ENCODE peak calls at places on chromosomes 11 and 22, in nine cellular contexts. Q is AG10803, E is GM12865, Y is stomach, B is tibial nerve, P is foreskin fibroblast, O is IMR-90, A is A549, U is mammary epithelial cell. C is an unnamed sample.

GRCh38 chr11:78187366-78188011 is 937 bp downstream of the KCTD21 start:
- DNase-seq in Q (no peak), E (peak), Y (no peak), B (no peak), P (peak), O (no peak), A (no peak), U (no peak), C (no peak)

GRCh38 chr11:43943931-43944751 is 1.7 kb downstream of the C11orf96 start:
- DNase-seq in Q (no peak), E (no peak), Y (no peak), B (no peak), P (no peak), O (peak), A (no peak), U (peak), C (no peak)

GRCh38 chr11:63765688-63766241 is 2.8 kb downstream of the ZFTA start:
- DNase-seq in Q (no peak), E (no peak), Y (no peak), B (no peak), P (no peak), O (no peak), A (no peak), U (no peak), C (no peak)

GRCh38 chr11:70064011-70064725 is 13.9 kb upstream of the ANO1 start:
- DNase-seq in Q (no peak), E (no peak), Y (no peak), B (no peak), P (no peak), O (no peak), A (no peak), U (no peak), C (no peak)

GRCh38 chr11:33545941-33546340 is 154.7 kb downstream of the C11orf91 start:
- DNase-seq in Q (peak), E (no peak), Y (no peak), B (no peak), P (peak), O (peak), A (no peak), U (no peak), C (no peak)

GRCh38 chr11:104645276-104646018 is 252.8 kb downstream of the CASP12 start:
- DNase-seq in Q (no peak), E (no peak), Y (no peak), B (no peak), P (no peak), O (no peak), A (no peak), U (no peak), C (no peak)

GRCh38 chr11:60797846-60798630 is 12.9 kb downstream of the MS4A10 start:
- DNase-seq in Q (no peak), E (no peak), Y (no peak), B (no peak), P (no peak), O (no peak), A (no peak), U (no peak), C (no peak)

GRCh38 chr11:75762885-75763284 is 5.7 kb upstream of the DGAT2 start:
- DNase-seq in Q (peak), E (no peak), Y (no peak), B (no peak), P (peak), O (peak), A (peak), U (no peak), C (peak)

GRCh38 chr22:27456696-27457503 is 344.7 kb downstream of the MN1 start:
- DNase-seq in Q (peak), E (no peak), Y (no peak), B (no peak), P (peak), O (peak), A (peak), U (peak), C (no peak)

GRCh38 chr11:98549571-98549970 is 471.2 kb upstream of the CNTN5 start:
- DNase-seq in Q (no peak), E (no peak), Y (no peak), B (no peak), P (no peak), O (no peak), A (no peak), U (no peak), C (no peak)

GRCh38 chr11:64757549-64758329 is 2.0 kb downstream of the PYGM start:
- DNase-seq in Q (no peak), E (no peak), Y (no peak), B (no peak), P (no peak), O (no peak), A (no peak), U (no peak), C (no peak)

GRCh38 chr22:37229012-37229804 is 14.9 kb downstream of the RAC2 start:
- DNase-seq in Q (peak), E (peak), Y (no peak), B (no peak), P (peak), O (peak), A (peak), U (peak), C (peak)

GRCh38 chr11:123195182-123196059 is at the start of gene CLMP:
- DNase-seq in Q (peak), E (no peak), Y (no peak), B (peak), P (peak), O (peak), A (no peak), U (peak), C (no peak)

GRCh38 chr11:123196060-123196714 is 1.1 kb upstream of the CLMP start:
- DNase-seq in Q (no peak), E (no peak), Y (no peak), B (no peak), P (no peak), O (no peak), A (no peak), U (no peak), C (no peak)

GRCh38 chr11:123191939-123192338 is 3.1 kb downstream of the CLMP start:
- DNase-seq in Q (no peak), E (no peak), Y (no peak), B (no peak), P (no peak), O (no peak), A (no peak), U (no peak), C (no peak)

GRCh38 chr11:123194308-123195181 is 503 bp downstream of the CLMP start:
- DNase-seq in Q (peak), E (no peak), Y (no peak), B (no peak), P (peak), O (peak), A (no peak), U (peak), C (no peak)

DNA sequence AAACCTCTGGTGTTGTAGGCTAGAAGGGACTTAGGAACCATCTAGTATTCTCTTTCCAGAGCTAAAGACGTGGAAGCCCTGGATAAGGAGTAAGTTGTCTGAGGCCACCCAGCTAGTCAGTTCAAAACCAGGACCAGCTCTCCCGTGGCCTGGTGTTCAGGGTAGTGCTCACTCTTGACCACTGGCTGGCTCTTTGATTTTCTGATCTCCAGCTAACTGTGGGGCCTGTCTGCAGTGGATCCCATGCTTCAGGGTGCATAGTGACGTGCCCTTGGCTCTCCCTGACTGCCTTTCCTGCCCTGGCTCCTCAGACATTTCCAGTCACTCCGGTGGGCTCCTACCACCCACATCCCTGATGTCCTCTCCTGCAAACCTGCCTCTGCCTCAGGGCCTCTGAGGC is 1.3 kb downstream of the CLMP start:
- DNase-seq in Q (no peak), E (no peak), Y (no peak), B (no peak), P (no peak), O (no peak), A (no peak), U (no peak), C (no peak)
- H3K4me3 ChIP-seq in Q (peak), E (no peak), Y (peak), B (peak), P (peak), O (peak), A (peak), U (peak), C (peak)

DNA sequence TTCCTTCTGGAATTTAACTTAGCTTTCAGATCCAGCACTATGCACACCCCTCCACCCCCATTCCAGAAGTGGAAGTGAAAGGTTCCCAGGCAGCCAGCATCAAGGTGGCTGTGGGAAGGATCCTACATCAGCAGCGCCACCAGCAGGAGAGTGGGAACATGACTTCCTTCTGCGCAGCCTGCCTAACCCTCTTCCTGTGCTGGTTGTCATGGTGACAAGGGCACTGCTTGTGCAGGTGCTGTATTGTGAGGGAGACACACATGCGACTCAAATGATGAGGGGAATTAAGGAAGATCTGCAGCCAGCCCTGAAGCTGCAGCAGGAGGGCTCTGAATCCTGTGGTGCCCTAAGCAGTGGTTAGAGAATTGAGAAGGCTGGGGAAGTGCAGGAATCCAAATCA is 904.4 kb upstream of the API5 start:
- DNase-seq in Q (no peak), E (peak), Y (peak), B (no peak), P (no peak), O (no peak), A (no peak), U (peak), C (no peak)
- TF ChIP-seq CTCF in Q (no peak), E (no peak), Y (no peak), B (no peak), P (no peak), O (no peak), A (no peak), U (peak), C (no peak)

DNA sequence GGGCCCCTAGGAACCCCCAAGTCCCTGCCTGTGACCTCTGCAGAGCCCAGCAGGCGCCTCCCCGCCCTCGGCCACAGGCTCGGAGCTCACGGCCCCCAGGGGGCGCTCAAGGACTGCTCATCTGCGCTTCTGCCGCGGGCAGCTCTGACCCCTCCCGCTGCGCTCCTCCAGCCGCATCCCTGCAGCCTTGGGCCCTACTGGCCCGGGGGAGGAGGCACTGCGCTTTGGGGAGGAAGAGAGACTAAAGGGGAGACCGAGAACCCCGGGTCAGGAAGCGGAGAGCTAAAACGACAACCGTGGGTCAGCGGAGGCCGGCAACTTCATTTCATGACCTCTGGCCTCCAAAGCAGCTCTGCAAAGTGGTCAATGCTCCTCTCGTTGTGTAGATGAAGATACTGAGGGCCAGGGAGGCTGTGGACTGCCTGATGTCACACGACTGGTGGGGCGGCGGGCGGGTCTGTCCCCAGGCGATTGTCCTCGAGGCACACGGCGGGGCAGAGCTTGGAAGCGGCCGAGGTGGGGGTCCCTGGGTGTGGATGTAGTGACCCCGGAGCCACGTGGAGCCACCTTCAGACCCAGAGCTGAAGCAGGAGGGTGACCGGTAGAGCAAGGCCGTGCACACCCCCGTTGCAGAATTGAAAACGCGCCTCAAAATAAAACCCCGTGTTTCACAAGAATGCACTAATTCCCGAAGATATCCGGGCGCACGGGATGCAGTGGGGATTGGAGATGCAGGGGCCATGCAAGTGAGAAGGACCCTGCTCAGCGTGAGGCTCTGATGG is 2.7 kb upstream of the KRTAP5-6 start:
- DNase-seq in Q (peak), E (peak), Y (peak), B (peak), P (peak), O (peak), A (peak), U (peak), C (no peak)
- H3K4me3 ChIP-seq in Q (no peak), E (no peak), Y (peak), B (peak), P (no peak), O (no peak), A (peak), U (peak), C (no peak)

DNA sequence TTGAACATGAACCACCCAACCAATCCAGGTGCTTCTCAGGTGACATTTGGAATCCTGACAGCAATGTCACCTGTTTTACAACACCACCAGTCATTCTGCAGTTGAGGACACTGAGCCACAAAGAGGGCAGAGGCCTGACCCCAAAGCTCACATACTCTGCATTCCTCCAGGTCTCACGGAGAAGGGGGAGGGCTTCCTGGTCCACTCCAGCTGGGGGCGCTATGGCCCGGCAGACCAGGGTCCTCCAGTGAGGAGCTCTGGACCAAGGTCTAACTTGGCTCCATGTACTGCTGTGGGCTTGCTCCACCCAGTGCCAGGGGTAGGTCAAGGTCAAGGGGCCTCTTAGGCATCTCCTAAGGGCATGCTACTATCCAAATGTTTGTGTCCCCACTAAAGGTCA is 1.5 kb upstream of the PNPLA3 start:
- DNase-seq in Q (no peak), E (no peak), Y (no peak), B (no peak), P (no peak), O (no peak), A (no peak), U (no peak), C (no peak)
- TF ChIP-seq CTCF in Q (peak), E (no peak), Y (no peak), B (no peak), P (no peak), O (no peak), A (no peak), U (no peak), C (no peak)

DNA sequence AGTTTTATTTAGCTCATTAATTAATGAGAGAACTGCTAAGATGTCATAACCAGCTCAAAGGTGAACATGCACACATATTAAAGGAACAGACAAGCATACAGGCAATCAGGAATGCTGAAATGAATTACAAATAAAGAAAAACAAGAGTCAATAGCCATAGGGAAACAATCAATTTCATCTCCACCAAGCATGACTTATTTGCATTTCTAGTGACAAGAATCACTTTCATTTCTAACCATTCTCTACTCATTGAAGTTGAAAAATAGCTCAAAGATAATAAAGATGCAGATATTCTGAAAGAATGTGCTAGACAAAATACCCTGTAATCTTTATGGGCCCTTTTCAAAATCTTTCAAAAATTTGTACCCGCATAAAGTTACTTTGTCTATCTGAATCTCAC is 23.2 kb downstream of the ISX start:
- DNase-seq in Q (no peak), E (peak), Y (no peak), B (no peak), P (no peak), O (no peak), A (no peak), U (no peak), C (no peak)
- H3K4me3 ChIP-seq in Q (no peak), E (no peak), Y (no peak), B (no peak), P (no peak), O (no peak), A (no peak), U (no peak), C (no peak)

DNA sequence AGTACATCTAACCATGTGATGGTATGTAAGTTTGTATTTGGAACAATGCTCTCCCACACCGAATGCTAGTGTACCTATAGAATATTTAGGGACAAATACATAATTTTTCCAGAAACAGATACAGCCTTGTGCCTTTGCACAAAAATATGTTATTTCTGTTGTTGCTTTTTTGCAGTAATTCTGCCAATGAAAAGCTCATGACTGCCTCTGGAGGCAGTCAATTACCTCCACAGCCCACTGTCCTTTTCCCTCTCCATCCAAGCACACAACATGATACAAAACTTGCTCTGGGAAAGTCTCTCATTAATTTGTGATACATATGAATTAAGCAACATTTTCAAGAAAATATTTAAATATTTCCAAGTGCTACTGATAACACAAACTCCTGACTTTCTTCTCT is 3.6 kb downstream of the OR51I2 start:
- DNase-seq in Q (no peak), E (no peak), Y (no peak), B (no peak), P (no peak), O (no peak), A (no peak), U (no peak), C (no peak)
- TF ChIP-seq CTCF in Q (no peak), E (no peak), Y (no peak), B (no peak), P (no peak), O (no peak), A (no peak), U (peak), C (no peak)

C was measured in AG09309.